ENCODE peak calls at places on chromosomes 3 and 15, in five cellular contexts. One of them, this sample, is unnamed.
A peak's percentile ranks its signal among the peaks of the same experiment; 100 is the strongest.

GRCh38 chr15:50257924-50258323 is 7.6 kb downstream of the HDC start:
- DNase-seq in activated naive CD8-positive, alpha-beta T cell treated with anti-CD3 and anti-CD28 coated beads, Interleukin-2, amount 50 U/mL, for 24 hours: no peak
- DNase-seq in activated CD4-positive, alpha-beta T cell treated with anti-CD3 and anti-CD28 coated beads, Interleukin-2, amount 50 U/mL, for 1 hour: no peak
- DNase-seq in GM03348: peak; percentile 22
- DNase-seq in AG08396: no peak
- DNase-seq in this sample: no peak

GRCh38 chr3:59872121-59872520 is 822.3 kb upstream of the CFAP20DC start:
- DNase-seq in activated naive CD8-positive, alpha-beta T cell treated with anti-CD3 and anti-CD28 coated beads, Interleukin-2, amount 50 U/mL, for 24 hours: no peak
- DNase-seq in GM03348: no peak
- DNase-seq in AG08396: no peak
- DNase-seq in activated CD4-positive, alpha-beta T cell treated with anti-CD3 and anti-CD28 coated beads, Interleukin-2, amount 50 U/mL, for 1 hour: no peak
- DNase-seq in this sample: peak; percentile 4

GRCh38 chr15:35399901-35400300 is 146.1 kb downstream of the DPH6 start:
- DNase-seq in activated CD4-positive, alpha-beta T cell treated with anti-CD3 and anti-CD28 coated beads, Interleukin-2, amount 50 U/mL, for 1 hour: no peak
- DNase-seq in AG08396: no peak
- DNase-seq in activated naive CD8-positive, alpha-beta T cell treated with anti-CD3 and anti-CD28 coated beads, Interleukin-2, amount 50 U/mL, for 24 hours: no peak
- DNase-seq in GM03348: peak; percentile 35
- DNase-seq in this sample: peak; percentile 65

GRCh38 chr3:2343031-2343682 is 244.5 kb downstream of the CNTN4 start:
- DNase-seq in AG08396: no peak
- DNase-seq in activated naive CD8-positive, alpha-beta T cell treated with anti-CD3 and anti-CD28 coated beads, Interleukin-2, amount 50 U/mL, for 24 hours: no peak
- DNase-seq in GM03348: no peak
- DNase-seq in activated CD4-positive, alpha-beta T cell treated with anti-CD3 and anti-CD28 coated beads, Interleukin-2, amount 50 U/mL, for 1 hour: no peak
- DNase-seq in this sample: no peak

GRCh38 chr3:128180446-128180845 is 27.2 kb downstream of the EEFSEC start:
- DNase-seq in GM03348: no peak
- DNase-seq in activated CD4-positive, alpha-beta T cell treated with anti-CD3 and anti-CD28 coated beads, Interleukin-2, amount 50 U/mL, for 1 hour: no peak
- DNase-seq in activated naive CD8-positive, alpha-beta T cell treated with anti-CD3 and anti-CD28 coated beads, Interleukin-2, amount 50 U/mL, for 24 hours: no peak
- DNase-seq in AG08396: no peak
- DNase-seq in this sample: no peak

GRCh38 chr3:85697156-85697555 is 738.4 kb downstream of the CADM2 start:
- DNase-seq in AG08396: no peak
- DNase-seq in activated naive CD8-positive, alpha-beta T cell treated with anti-CD3 and anti-CD28 coated beads, Interleukin-2, amount 50 U/mL, for 24 hours: no peak
- DNase-seq in activated CD4-positive, alpha-beta T cell treated with anti-CD3 and anti-CD28 coated beads, Interleukin-2, amount 50 U/mL, for 1 hour: no peak
- DNase-seq in GM03348: no peak
- DNase-seq in this sample: no peak

GRCh38 chr3:46097691-46098241 is 70.5 kb upstream of the XCR1 start:
- DNase-seq in AG08396: peak; percentile 19
- DNase-seq in activated CD4-positive, alpha-beta T cell treated with anti-CD3 and anti-CD28 coated beads, Interleukin-2, amount 50 U/mL, for 1 hour: no peak
- DNase-seq in activated naive CD8-positive, alpha-beta T cell treated with anti-CD3 and anti-CD28 coated beads, Interleukin-2, amount 50 U/mL, for 24 hours: peak; percentile 39
- DNase-seq in GM03348: peak; percentile 44
- DNase-seq in this sample: peak; percentile 74

GRCh38 chr15:40952301-40952900 is 870 bp upstream of the CHAC1 start:
- DNase-seq in AG08396: no peak
- DNase-seq in activated naive CD8-positive, alpha-beta T cell treated with anti-CD3 and anti-CD28 coated beads, Interleukin-2, amount 50 U/mL, for 24 hours: no peak
- DNase-seq in activated CD4-positive, alpha-beta T cell treated with anti-CD3 and anti-CD28 coated beads, Interleukin-2, amount 50 U/mL, for 1 hour: no peak
- DNase-seq in GM03348: no peak
- DNase-seq in this sample: no peak

GRCh38 chr3:127328391-127328790 is 40.5 kb upstream of the PRR20G start:
- DNase-seq in activated CD4-positive, alpha-beta T cell treated with anti-CD3 and anti-CD28 coated beads, Interleukin-2, amount 50 U/mL, for 1 hour: no peak
- DNase-seq in AG08396: no peak
- DNase-seq in activated naive CD8-positive, alpha-beta T cell treated with anti-CD3 and anti-CD28 coated beads, Interleukin-2, amount 50 U/mL, for 24 hours: no peak
- DNase-seq in GM03348: no peak
- DNase-seq in this sample: no peak

GRCh38 chr3:196207159-196207832 is 3.9 kb downstream of the ZDHHC19 start:
- DNase-seq in AG08396: no peak
- DNase-seq in activated CD4-positive, alpha-beta T cell treated with anti-CD3 and anti-CD28 coated beads, Interleukin-2, amount 50 U/mL, for 1 hour: no peak
- DNase-seq in GM03348: peak; percentile 83
- DNase-seq in activated naive CD8-positive, alpha-beta T cell treated with anti-CD3 and anti-CD28 coated beads, Interleukin-2, amount 50 U/mL, for 24 hours: no peak
- DNase-seq in this sample: no peak

GRCh38 chr3:155232605-155233004 is 60.9 kb downstream of the STRIT1 start:
- DNase-seq in GM03348: peak; percentile 73
- DNase-seq in AG08396: peak; percentile 72
- DNase-seq in activated CD4-positive, alpha-beta T cell treated with anti-CD3 and anti-CD28 coated beads, Interleukin-2, amount 50 U/mL, for 1 hour: no peak
- DNase-seq in activated naive CD8-positive, alpha-beta T cell treated with anti-CD3 and anti-CD28 coated beads, Interleukin-2, amount 50 U/mL, for 24 hours: no peak
- DNase-seq in this sample: peak; percentile 95

GRCh38 chr3:127585163-127585812 is 5.2 kb downstream of the TPRA1 start:
- DNase-seq in GM03348: no peak
- DNase-seq in activated naive CD8-positive, alpha-beta T cell treated with anti-CD3 and anti-CD28 coated beads, Interleukin-2, amount 50 U/mL, for 24 hours: no peak
- DNase-seq in activated CD4-positive, alpha-beta T cell treated with anti-CD3 and anti-CD28 coated beads, Interleukin-2, amount 50 U/mL, for 1 hour: no peak
- DNase-seq in AG08396: peak; percentile 60
- DNase-seq in this sample: peak; percentile 31

GRCh38 chr15:23566070-23567050 is 886 bp downstream of the MKRN3 start:
- DNase-seq in activated CD4-positive, alpha-beta T cell treated with anti-CD3 and anti-CD28 coated beads, Interleukin-2, amount 50 U/mL, for 1 hour: peak; percentile 26
- DNase-seq in GM03348: no peak
- DNase-seq in activated naive CD8-positive, alpha-beta T cell treated with anti-CD3 and anti-CD28 coated beads, Interleukin-2, amount 50 U/mL, for 24 hours: no peak
- DNase-seq in AG08396: no peak
- DNase-seq in this sample: peak; percentile 3

GRCh38 chr3:139970526-139970925 is 35.5 kb downstream of the CLSTN2 start:
- DNase-seq in AG08396: no peak
- DNase-seq in activated CD4-positive, alpha-beta T cell treated with anti-CD3 and anti-CD28 coated beads, Interleukin-2, amount 50 U/mL, for 1 hour: no peak
- DNase-seq in activated naive CD8-positive, alpha-beta T cell treated with anti-CD3 and anti-CD28 coated beads, Interleukin-2, amount 50 U/mL, for 24 hours: no peak
- DNase-seq in GM03348: no peak
- DNase-seq in this sample: no peak

GRCh38 chr3:121819236-121819635 is 15.6 kb downstream of the IQCB1 start:
- DNase-seq in activated CD4-positive, alpha-beta T cell treated with anti-CD3 and anti-CD28 coated beads, Interleukin-2, amount 50 U/mL, for 1 hour: no peak
- DNase-seq in AG08396: no peak
- DNase-seq in activated naive CD8-positive, alpha-beta T cell treated with anti-CD3 and anti-CD28 coated beads, Interleukin-2, amount 50 U/mL, for 24 hours: no peak
- DNase-seq in GM03348: no peak
- DNase-seq in this sample: no peak

GRCh38 chr3:51734572-51734907 is 27.7 kb downstream of the GRM2 start:
- DNase-seq in GM03348: no peak
- DNase-seq in AG08396: no peak
- DNase-seq in activated naive CD8-positive, alpha-beta T cell treated with anti-CD3 and anti-CD28 coated beads, Interleukin-2, amount 50 U/mL, for 24 hours: peak; percentile 53
- DNase-seq in activated CD4-positive, alpha-beta T cell treated with anti-CD3 and anti-CD28 coated beads, Interleukin-2, amount 50 U/mL, for 1 hour: no peak
- DNase-seq in this sample: no peak

GRCh38 chr3:52176951-52177700 is 20.8 kb upstream of the ALAS1 start:
- DNase-seq in activated CD4-positive, alpha-beta T cell treated with anti-CD3 and anti-CD28 coated beads, Interleukin-2, amount 50 U/mL, for 1 hour: no peak
- DNase-seq in GM03348: no peak
- DNase-seq in activated naive CD8-positive, alpha-beta T cell treated with anti-CD3 and anti-CD28 coated beads, Interleukin-2, amount 50 U/mL, for 24 hours: no peak
- DNase-seq in AG08396: no peak
- DNase-seq in this sample: no peak

GRCh38 chr3:103218146-103218545 is 783.3 kb downstream of the ZPLD1 start:
- DNase-seq in activated CD4-positive, alpha-beta T cell treated with anti-CD3 and anti-CD28 coated beads, Interleukin-2, amount 50 U/mL, for 1 hour: no peak
- DNase-seq in activated naive CD8-positive, alpha-beta T cell treated with anti-CD3 and anti-CD28 coated beads, Interleukin-2, amount 50 U/mL, for 24 hours: no peak
- DNase-seq in GM03348: no peak
- DNase-seq in AG08396: no peak
- DNase-seq in this sample: no peak

GRCh38 chr3:135314227-135314626 is 519.2 kb downstream of the EPHB1 start:
- DNase-seq in GM03348: no peak
- DNase-seq in activated naive CD8-positive, alpha-beta T cell treated with anti-CD3 and anti-CD28 coated beads, Interleukin-2, amount 50 U/mL, for 24 hours: no peak
- DNase-seq in AG08396: no peak
- DNase-seq in activated CD4-positive, alpha-beta T cell treated with anti-CD3 and anti-CD28 coated beads, Interleukin-2, amount 50 U/mL, for 1 hour: no peak
- DNase-seq in this sample: no peak

GRCh38 chr15:67850995-67851535 is 11.2 kb upstream of the RNU6-1 start:
- DNase-seq in AG08396: no peak
- DNase-seq in activated CD4-positive, alpha-beta T cell treated with anti-CD3 and anti-CD28 coated beads, Interleukin-2, amount 50 U/mL, for 1 hour: no peak
- DNase-seq in GM03348: no peak
- DNase-seq in activated naive CD8-positive, alpha-beta T cell treated with anti-CD3 and anti-CD28 coated beads, Interleukin-2, amount 50 U/mL, for 24 hours: no peak
- DNase-seq in this sample: peak; percentile 30

GRCh38 chr3:25454411-25454927 is 26.4 kb downstream of the RARB start:
- DNase-seq in activated CD4-positive, alpha-beta T cell treated with anti-CD3 and anti-CD28 coated beads, Interleukin-2, amount 50 U/mL, for 1 hour: no peak
- DNase-seq in activated naive CD8-positive, alpha-beta T cell treated with anti-CD3 and anti-CD28 coated beads, Interleukin-2, amount 50 U/mL, for 24 hours: no peak
- DNase-seq in AG08396: no peak
- DNase-seq in GM03348: peak; percentile 45
- DNase-seq in this sample: peak; percentile 65

GRCh38 chr15:29266052-29266572 is 3.5 kb downstream of the NSMCE3 start:
- DNase-seq in GM03348: no peak
- DNase-seq in activated naive CD8-positive, alpha-beta T cell treated with anti-CD3 and anti-CD28 coated beads, Interleukin-2, amount 50 U/mL, for 24 hours: no peak
- DNase-seq in AG08396: no peak
- DNase-seq in activated CD4-positive, alpha-beta T cell treated with anti-CD3 and anti-CD28 coated beads, Interleukin-2, amount 50 U/mL, for 1 hour: no peak
- DNase-seq in this sample: peak; percentile 22

GRCh38 chr3:116028157-116028556 is 404.8 kb downstream of the GAP43 start:
- DNase-seq in GM03348: no peak
- DNase-seq in activated CD4-positive, alpha-beta T cell treated with anti-CD3 and anti-CD28 coated beads, Interleukin-2, amount 50 U/mL, for 1 hour: no peak
- DNase-seq in activated naive CD8-positive, alpha-beta T cell treated with anti-CD3 and anti-CD28 coated beads, Interleukin-2, amount 50 U/mL, for 24 hours: no peak
- DNase-seq in AG08396: no peak
- DNase-seq in this sample: no peak

GRCh38 chr3:71495708-71496472 is 87.6 kb downstream of the FOXP1 start:
- DNase-seq in AG08396: peak; percentile 50
- DNase-seq in activated naive CD8-positive, alpha-beta T cell treated with anti-CD3 and anti-CD28 coated beads, Interleukin-2, amount 50 U/mL, for 24 hours: no peak
- DNase-seq in GM03348: peak; percentile 84
- DNase-seq in activated CD4-positive, alpha-beta T cell treated with anti-CD3 and anti-CD28 coated beads, Interleukin-2, amount 50 U/mL, for 1 hour: no peak
- DNase-seq in this sample: peak; percentile 87

GRCh38 chr15:51492528-51492927 is 130.0 kb downstream of the DMXL2 start:
- DNase-seq in GM03348: no peak
- DNase-seq in activated naive CD8-positive, alpha-beta T cell treated with anti-CD3 and anti-CD28 coated beads, Interleukin-2, amount 50 U/mL, for 24 hours: no peak
- DNase-seq in AG08396: no peak
- DNase-seq in activated CD4-positive, alpha-beta T cell treated with anti-CD3 and anti-CD28 coated beads, Interleukin-2, amount 50 U/mL, for 1 hour: no peak
- DNase-seq in this sample: no peak

GRCh38 chr3:27138562-27138961 is 230.6 kb downstream of the NEK10 start:
- DNase-seq in GM03348: no peak
- DNase-seq in activated CD4-positive, alpha-beta T cell treated with anti-CD3 and anti-CD28 coated beads, Interleukin-2, amount 50 U/mL, for 1 hour: no peak
- DNase-seq in activated naive CD8-positive, alpha-beta T cell treated with anti-CD3 and anti-CD28 coated beads, Interleukin-2, amount 50 U/mL, for 24 hours: no peak
- DNase-seq in AG08396: no peak
- DNase-seq in this sample: peak; percentile 40

GRCh38 chr15:40702077-40702476 is 7.1 kb downstream of the RAD51 start:
- DNase-seq in GM03348: peak; percentile 14
- DNase-seq in activated CD4-positive, alpha-beta T cell treated with anti-CD3 and anti-CD28 coated beads, Interleukin-2, amount 50 U/mL, for 1 hour: no peak
- DNase-seq in activated naive CD8-positive, alpha-beta T cell treated with anti-CD3 and anti-CD28 coated beads, Interleukin-2, amount 50 U/mL, for 24 hours: no peak
- DNase-seq in AG08396: peak; percentile 18
- DNase-seq in this sample: peak; percentile 15

GRCh38 chr3:16239776-16240175 is 25.0 kb downstream of the DPH3 start:
- DNase-seq in activated naive CD8-positive, alpha-beta T cell treated with anti-CD3 and anti-CD28 coated beads, Interleukin-2, amount 50 U/mL, for 24 hours: no peak
- DNase-seq in activated CD4-positive, alpha-beta T cell treated with anti-CD3 and anti-CD28 coated beads, Interleukin-2, amount 50 U/mL, for 1 hour: no peak
- DNase-seq in AG08396: no peak
- DNase-seq in GM03348: no peak
- DNase-seq in this sample: peak; percentile 33

GRCh38 chr15:91950054-91950453 is 96.5 kb downstream of the SLCO3A1 start:
- DNase-seq in AG08396: no peak
- DNase-seq in GM03348: no peak
- DNase-seq in activated CD4-positive, alpha-beta T cell treated with anti-CD3 and anti-CD28 coated beads, Interleukin-2, amount 50 U/mL, for 1 hour: no peak
- DNase-seq in activated naive CD8-positive, alpha-beta T cell treated with anti-CD3 and anti-CD28 coated beads, Interleukin-2, amount 50 U/mL, for 24 hours: no peak
- DNase-seq in this sample: no peak

GRCh38 chr15:58568157-58568571 is 136.4 kb downstream of the LIPC start:
- DNase-seq in activated naive CD8-positive, alpha-beta T cell treated with anti-CD3 and anti-CD28 coated beads, Interleukin-2, amount 50 U/mL, for 24 hours: no peak
- DNase-seq in activated CD4-positive, alpha-beta T cell treated with anti-CD3 and anti-CD28 coated beads, Interleukin-2, amount 50 U/mL, for 1 hour: no peak
- DNase-seq in AG08396: no peak
- DNase-seq in GM03348: no peak
- DNase-seq in this sample: no peak

GRCh38 chr3:78887029-78887428 is 880.8 kb downstream of the ROBO1 start:
- DNase-seq in activated naive CD8-positive, alpha-beta T cell treated with anti-CD3 and anti-CD28 coated beads, Interleukin-2, amount 50 U/mL, for 24 hours: no peak
- DNase-seq in GM03348: peak; percentile 47
- DNase-seq in AG08396: peak; percentile 9
- DNase-seq in activated CD4-positive, alpha-beta T cell treated with anti-CD3 and anti-CD28 coated beads, Interleukin-2, amount 50 U/mL, for 1 hour: no peak
- DNase-seq in this sample: peak; percentile 81

GRCh38 chr3:38139191-38139590 is 730 bp downstream of the MYD88 start:
- DNase-seq in activated naive CD8-positive, alpha-beta T cell treated with anti-CD3 and anti-CD28 coated beads, Interleukin-2, amount 50 U/mL, for 24 hours: no peak
- DNase-seq in activated CD4-positive, alpha-beta T cell treated with anti-CD3 and anti-CD28 coated beads, Interleukin-2, amount 50 U/mL, for 1 hour: no peak
- DNase-seq in AG08396: no peak
- DNase-seq in GM03348: no peak
- DNase-seq in this sample: no peak

This sample was measured in AG10803.